ENCODE peak calls at places on chromosomes 12 and 14, in seven cellular contexts. O is OCI-LY7; L is A549; G is heart right ventricle; Z is Caki2; B is stimulated activated CD8-positive, alpha-beta memory T cell treated with anti-CD3 and anti-CD28 coated beads, Interleukin-15, amount 100 ng/mL, for 48 hours; P is Kasumi-1. W is an unnamed sample.

GRCh38 chr12:123041811-123042655 is 61.6 kb downstream of the ARL6IP4 start:
- DNase-seq in P (no peak), O (no peak), L (no peak), B (no peak), G (no peak), Z (no peak), W (no peak)

GRCh38 chr12:123931686-123932321 is 40.8 kb downstream of the CCDC92 start:
- DNase-seq in P (no peak), B (peak; percentile 20), G (no peak), O (no peak), L (no peak), Z (no peak), W (no peak)

GRCh38 chr12:54024127-54024526 is 4.1 kb upstream of the HOXC6 start:
- DNase-seq in B (no peak), Z (no peak), O (no peak), P (no peak), L (no peak), G (no peak), W (no peak)

GRCh38 chr14:54312166-54312801 is 84.5 kb upstream of the CDKN3 start:
- DNase-seq in P (peak; percentile 6), Z (peak; percentile 40), O (no peak), G (no peak), L (peak; percentile 24), B (no peak), W (no peak)

GRCh38 chr12:105321125-105321524 is 9.4 kb upstream of the C12orf75 start:
- DNase-seq in P (no peak), L (no peak), O (peak; percentile 65), Z (no peak), G (no peak), B (no peak), W (peak; percentile 79)

GRCh38 chr14:95432152-95433093 is 84.0 kb downstream of the SYNE3 start:
- DNase-seq in Z (peak; percentile 3), L (peak; percentile 65), P (no peak), G (peak; percentile 60), B (no peak), O (peak; percentile 47), W (peak; percentile 80)

GRCh38 chr12:117031843-117032592 is 67.2 kb downstream of the TESC start:
- DNase-seq in B (no peak), P (no peak), O (no peak), Z (no peak), L (no peak), G (no peak), W (peak; percentile 77)

GRCh38 chr12:104372048-104372720 is 68.6 kb downstream of the EID3 start:
- DNase-seq in B (peak; percentile 28), L (no peak), O (no peak), G (no peak), Z (no peak), P (peak; percentile 75), W (no peak)

GRCh38 chr12:60689137-60689536 is 1093.3 kb downstream of the SLC16A7 start:
- DNase-seq in B (no peak), L (no peak), O (peak; percentile 2), Z (no peak), G (no peak), P (no peak), W (peak; percentile 54)

GRCh38 chr12:76562158-76562557 is 2.6 kb upstream of the OSBPL8 start:
- DNase-seq in B (no peak), Z (no peak), O (no peak), L (no peak), P (no peak), G (no peak), W (no peak)

GRCh38 chr12:45615268-45615667 is 114.2 kb upstream of the ARID2 start:
- DNase-seq in O (no peak), P (no peak), L (no peak), G (no peak), B (no peak), Z (peak; percentile 42), W (no peak)

GRCh38 chr12:96652870-96653269 is 163.5 kb downstream of the CFAP54 start:
- DNase-seq in O (no peak), B (no peak), G (no peak), Z (no peak), P (no peak), L (no peak), W (no peak)

GRCh38 chr12:73973486-73973885 is 564.1 kb upstream of the ATXN7L3B start:
- DNase-seq in B (no peak), G (no peak), O (no peak), Z (no peak), P (no peak), L (no peak), W (no peak)

GRCh38 chr14:76456200-76456599 is 80.3 kb downstream of the ESRRB start:
- DNase-seq in P (peak; percentile 5), L (peak; percentile 53), O (peak; percentile 49), B (no peak), Z (no peak), G (no peak), W (peak; percentile 88)

GRCh38 chr14:26323781-26324363 is 274.0 kb downstream of the NOVA1 start:
- DNase-seq in L (no peak), Z (no peak), P (no peak), G (no peak), B (no peak), O (no peak), W (no peak)

GRCh38 chr12:113071427-113072112 is 15.0 kb downstream of the DTX1 start:
- DNase-seq in G (peak; percentile 33), O (no peak), Z (no peak), L (no peak), P (no peak), B (no peak), W (no peak)

GRCh38 chr12:130177615-130178014 is 15.4 kb downstream of the FZD10 start:
- DNase-seq in G (no peak), P (no peak), B (no peak), L (no peak), O (no peak), Z (no peak), W (no peak)

GRCh38 chr12:10721654-10722501 is 1.2 kb downstream of the YBX3 start:
- DNase-seq in P (peak; percentile 32), L (peak; percentile 78), O (peak; percentile 71), Z (peak; percentile 95), G (peak; percentile 82), B (peak; percentile 61), W (no peak)

GRCh38 chr14:63713765-63714164 is 14.1 kb downstream of the SGPP1 start:
- DNase-seq in O (no peak), Z (no peak), G (no peak), B (no peak), L (no peak), P (no peak), W (no peak)

GRCh38 chr12:86698581-86698980 is 442.4 kb upstream of the MGAT4C start:
- DNase-seq in P (no peak), L (no peak), B (no peak), O (no peak), Z (no peak), G (no peak), W (no peak)

W was measured in Karpas-422.